ENCODE peak calls at places on chromosomes 3 and 15, in four cellular contexts. N is activated CD4-positive, alpha-beta T cell treated with anti-CD3 and anti-CD28 coated beads, Interleukin-2, amount 10 ng/mL, durations not matched to agents 7 days and 5 days; T is stimulated activated CD8-positive, alpha-beta memory T cell treated with anti-CD3 and anti-CD28 coated beads, Interleukin-15, amount 100 ng/mL, for 24 hours; O is M059J. K is an unnamed sample.
A peak's percentile ranks its signal among the peaks of the same experiment; 100 is the strongest.

GRCh38 chr3:101928890-101929289 is 79.6 kb downstream of the NFKBIZ start:
- DNase-seq in N (no peak), T (no peak), O (peak; percentile 98), K (peak; percentile 90)

GRCh38 chr3:122952509-122952908 is 75.1 kb downstream of the SEMA5B start:
- DNase-seq in N (no peak), T (no peak), O (peak; percentile 63), K (no peak)

GRCh38 chr15:41897327-41897726 is 3.5 kb upstream of the SPTBN5 start:
- DNase-seq in N (no peak), T (no peak), O (no peak), K (no peak)

GRCh38 chr3:53134631-53135232 is 4.5 kb upstream of the RFT1 start:
- DNase-seq in N (peak; percentile 74), T (peak; percentile 19), O (peak; percentile 63), K (peak; percentile 64)

GRCh38 chr3:10926831-10927521 is 65.6 kb upstream of the SLC6A1 start:
- DNase-seq in N (no peak), T (no peak), O (no peak), K (no peak)

GRCh38 chr3:145776782-145777408 is 384.1 kb downstream of the PLOD2 start:
- DNase-seq in N (peak; percentile 18), T (no peak), O (peak; percentile 52), K (peak; percentile 51)

GRCh38 chr15:55552926-55553325 is 35.2 kb downstream of the PYGO1 start:
- DNase-seq in N (no peak), T (no peak), O (peak; percentile 31), K (peak; percentile 57)

GRCh38 chr3:43867673-43868072 is 176.9 kb downstream of the ABHD5 start:
- DNase-seq in N (no peak), T (no peak), O (peak; percentile 76), K (no peak)

GRCh38 chr3:146142757-146143156 is 18.2 kb downstream of the PLOD2 start:
- DNase-seq in N (no peak), T (no peak), O (peak; percentile 84), K (peak; percentile 47)

GRCh38 chr3:28745436-28745835 is 396.8 kb upstream of the AZI2 start:
- DNase-seq in N (no peak), T (no peak), O (peak; percentile 50), K (peak; percentile 74)

GRCh38 chr3:49530231-49530630 is 24.0 kb upstream of the BSN start:
- DNase-seq in N (no peak), T (no peak), O (no peak), K (no peak)

GRCh38 chr15:77107531-77108355 is 36.8 kb upstream of the TSPAN3 start:
- DNase-seq in N (peak; percentile 61), T (no peak), O (peak; percentile 44), K (peak; percentile 43)

GRCh38 chr3:181722156-181722555 is 10.4 kb downstream of the SOX2 start:
- DNase-seq in N (no peak), T (no peak), O (no peak), K (no peak)

GRCh38 chr3:154181127-154181691 is 60.0 kb downstream of the ARHGEF26 start:
- DNase-seq in N (no peak), T (no peak), O (no peak), K (no peak)

GRCh38 chr3:155208183-155208582 is 85.3 kb downstream of the STRIT1 start:
- DNase-seq in N (no peak), T (no peak), O (no peak), K (no peak)

GRCh38 chr3:37170097-37170496 is 4.3 kb downstream of the LRRFIP2 start:
- DNase-seq in N (no peak), T (no peak), O (no peak), K (no peak)

GRCh38 chr15:84840741-84841429 is 23.7 kb downstream of the ALPK3 start:
- DNase-seq in N (no peak), T (no peak), O (peak; percentile 88), K (peak; percentile 80)

GRCh38 chr15:64536244-64536836 is 76.0 kb downstream of the ZNF609 start:
- DNase-seq in N (no peak), T (no peak), O (peak; percentile 86), K (peak; percentile 80)

GRCh38 chr15:40420071-40420713 is 14.6 kb downstream of the IVD start:
- DNase-seq in N (no peak), T (no peak), O (no peak), K (no peak)

GRCh38 chr3:133575121-133575520 is 1.6 kb downstream of the CDV3 start:
- DNase-seq in N (no peak), T (no peak), O (no peak), K (no peak)

GRCh38 chr15:35289029-35289617 is 204.0 kb upstream of the NANOGP8 start:
- DNase-seq in N (peak; percentile 6), T (no peak), O (peak; percentile 58), K (peak; percentile 53)

GRCh38 chr15:101432982-101433381 is 56.5 kb downstream of the PCSK6 start:
- DNase-seq in N (no peak), T (no peak), O (no peak), K (no peak)

GRCh38 chr15:59168536-59168935 is 38.1 kb upstream of the LDHAL6B start:
- DNase-seq in N (no peak), T (no peak), O (peak; percentile 75), K (peak; percentile 64)

GRCh38 chr15:25410649-25411048 is 28.2 kb downstream of the UBE3A start:
- DNase-seq in N (no peak), T (no peak), O (no peak), K (no peak)

GRCh38 chr3:19232566-19232965 is 84.3 kb downstream of the KCNH8 start:
- DNase-seq in N (no peak), T (no peak), O (no peak), K (no peak)

GRCh38 chr3:96753124-96753523 is 61.3 kb upstream of the EPHA6 start:
- DNase-seq in N (no peak), T (no peak), O (no peak), K (no peak)

GRCh38 chr3:128190501-128190900 is 37.2 kb downstream of the EEFSEC start:
- DNase-seq in N (no peak), T (no peak), O (peak; percentile 39), K (no peak)